ENCODE peak calls at places on chromosomes 5 and 9, in six cellular contexts. Y is H9, R is Caco-2, H is heart left ventricle, V is SK-N-SH, I is mammary epithelial cell. K is an unnamed sample.

GRCh38 chr5:132055808-132056609 is 4.4 kb upstream of the IL3 start:
- DNase-seq in Y (peak; percentile 17), R (peak; percentile 25), H (peak; percentile 24), V (peak; percentile 37), I (no peak), K (peak; percentile 8)

GRCh38 chr5:41087461-41087860 is 16.3 kb upstream of the MROH2B start:
- DNase-seq in Y (no peak), R (no peak), H (no peak), V (no peak), I (no peak), K (no peak)

GRCh38 chr9:105296889-105297288 is 52.4 kb downstream of the SLC44A1 start:
- DNase-seq in Y (no peak), R (peak; percentile 42), H (no peak), V (no peak), I (peak; percentile 96), K (no peak)

GRCh38 chr9:34127035-34127948 is 794 bp upstream of the DCAF12 start:
- DNase-seq in Y (no peak), R (no peak), H (no peak), V (no peak), I (no peak), K (no peak)

GRCh38 chr9:38372685-38373619 is 19.6 kb upstream of the ALDH1B1 start:
- DNase-seq in Y (no peak), R (no peak), H (no peak), V (peak; percentile 86), I (no peak), K (no peak)

GRCh38 chr9:87713278-87713989 is 12.5 kb upstream of the CTSL start:
- DNase-seq in Y (no peak), R (no peak), H (peak; percentile 92), V (no peak), I (peak; percentile 92), K (no peak)

GRCh38 chr5:133818869-133819600 is 149.4 kb downstream of the C5orf15 start:
- DNase-seq in Y (no peak), R (no peak), H (no peak), V (no peak), I (no peak), K (no peak)

GRCh38 chr5:110441035-110441434 is 285.4 kb downstream of the TMEM232 start:
- DNase-seq in Y (peak; percentile 36), R (no peak), H (no peak), V (peak; percentile 17), I (peak; percentile 13), K (no peak)

GRCh38 chr5:98416541-98416940 is 356.9 kb upstream of the RGMB start:
- DNase-seq in Y (no peak), R (no peak), H (no peak), V (no peak), I (peak; percentile 48), K (no peak)

GRCh38 chr9:4344946-4345345 is 45.1 kb upstream of the GLIS3 start:
- DNase-seq in Y (no peak), R (peak; percentile 36), H (no peak), V (no peak), I (peak; percentile 84), K (no peak)

GRCh38 chr9:129310666-129311350 is 132.7 kb upstream of the IER5L start:
- DNase-seq in Y (no peak), R (peak; percentile 5), H (no peak), V (no peak), I (no peak), K (no peak)

GRCh38 chr5:67059747-67060490 is 136.7 kb downstream of the CD180 start:
- DNase-seq in Y (no peak), R (no peak), H (no peak), V (no peak), I (peak; percentile 64), K (no peak)

GRCh38 chr9:110531776-110532175 is 47.8 kb downstream of the SVEP1 start:
- DNase-seq in Y (no peak), R (no peak), H (no peak), V (no peak), I (no peak), K (no peak)

GRCh38 chr5:56415356-56415765 is 182.2 kb upstream of the ANKRD55 start:
- DNase-seq in Y (no peak), R (peak; percentile 90), H (peak; percentile 69), V (no peak), I (no peak), K (no peak)

GRCh38 chr9:114004221-114004716 is 73.8 kb downstream of the AMBP start:
- DNase-seq in Y (peak; percentile 17), R (peak; percentile 12), H (peak; percentile 78), V (no peak), I (no peak), K (no peak)

GRCh38 chr5:97735209-97735608 is 552.2 kb upstream of the RIOK2 start:
- DNase-seq in Y (no peak), R (no peak), H (no peak), V (no peak), I (peak; percentile 95), K (no peak)

GRCh38 chr5:173789031-173789920 is 98.9 kb upstream of the CPEB4 start:
- DNase-seq in Y (no peak), R (no peak), H (no peak), V (no peak), I (peak; percentile 87), K (no peak)

GRCh38 chr9:112494153-112494552 is 7.5 kb downstream of the KIAA1958 start:
- DNase-seq in Y (no peak), R (no peak), H (no peak), V (no peak), I (no peak), K (no peak)

GRCh38 chr5:62326302-62326701 is 20.3 kb downstream of the KIF2A start:
- DNase-seq in Y (no peak), R (no peak), H (no peak), V (no peak), I (no peak), K (no peak)

GRCh38 chr9:114989600-114990410 is 59.4 kb upstream of the TNFSF8 start:
- DNase-seq in Y (no peak), R (no peak), H (no peak), V (no peak), I (no peak), K (no peak)

GRCh38 chr5:113663879-113664278 is 150.4 kb downstream of the YTHDC2 start:
- DNase-seq in Y (peak; percentile 78), R (peak; percentile 42), H (no peak), V (peak; percentile 15), I (peak; percentile 39), K (peak; percentile 12)
- TF ChIP-seq CTCF in Y (peak; percentile 77), R (peak; percentile 65), H (peak; percentile 37), V (peak; percentile 60), I (peak; percentile 24), K (peak; percentile 47)

GRCh38 chr5:180719781-180720180 is 20.1 kb downstream of the OR2Y1 start:
- DNase-seq in Y (no peak), R (no peak), H (no peak), V (no peak), I (no peak), K (no peak)
- TF ChIP-seq CTCF in Y (no peak), R (no peak), H (no peak), V (no peak), I (no peak), K (no peak)

DNA sequence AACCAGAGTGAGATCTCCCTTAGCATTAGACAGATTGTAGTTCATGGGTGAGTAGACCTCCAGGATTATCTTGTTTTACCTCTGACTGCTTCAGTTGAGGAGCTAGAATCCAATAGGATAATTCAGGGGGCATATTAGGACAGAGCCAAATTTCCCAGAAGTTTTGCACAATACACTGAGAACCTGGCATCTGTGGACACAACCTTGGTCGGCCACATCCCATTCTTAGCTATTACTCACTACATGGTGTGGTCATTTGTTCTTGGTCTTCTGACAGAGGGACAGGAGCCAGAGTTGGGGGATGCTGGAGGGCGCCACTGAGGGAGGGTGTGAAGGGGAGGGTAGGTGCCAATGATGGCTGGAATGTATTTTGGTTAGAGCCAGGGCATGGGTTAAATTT is 66.6 kb downstream of the NPR3 start:
- DNase-seq in Y (no peak), R (no peak), H (no peak), V (no peak), I (no peak), K (no peak)
- TF ChIP-seq CTCF in Y (no peak), R (no peak), H (no peak), V (no peak), I (no peak), K (no peak)

GRCh38 chr5:115601709-115602584 is at the start of gene TICAM2:
- DNase-seq in Y (peak; percentile 67), R (peak; percentile 37), H (peak; percentile 78), V (peak; percentile 40), I (peak; percentile 34), K (peak; percentile 46)

GRCh38 chr5:115600771-115601170 is 1.5 kb downstream of the TICAM2 start:
- DNase-seq in Y (no peak), R (no peak), H (no peak), V (no peak), I (no peak), K (no peak)

GRCh38 chr5:115605436-115605835 is 3.2 kb upstream of the TICAM2 start:
- DNase-seq in Y (no peak), R (no peak), H (no peak), V (no peak), I (no peak), K (no peak)

GRCh38 chr5:115599924-115600323 is 2.4 kb downstream of the TICAM2 start:
- DNase-seq in Y (no peak), R (no peak), H (no peak), V (no peak), I (no peak), K (no peak)

GRCh38 chr5:115602585-115603125 is 376 bp upstream of the TICAM2 start:
- DNase-seq in Y (no peak), R (no peak), H (no peak), V (no peak), I (no peak), K (no peak)
- TF ChIP-seq CTCF in Y (no peak), R (no peak), H (no peak), V (no peak), I (no peak), K (no peak)

GRCh38 chr9:79911724-79912123 is 340.0 kb downstream of the TLE4 start:
- DNase-seq in Y (no peak), R (no peak), H (no peak), V (no peak), I (no peak), K (no peak)
- TF ChIP-seq CTCF in Y (no peak), R (no peak), H (no peak), V (no peak), I (no peak), K (no peak)

DNA sequence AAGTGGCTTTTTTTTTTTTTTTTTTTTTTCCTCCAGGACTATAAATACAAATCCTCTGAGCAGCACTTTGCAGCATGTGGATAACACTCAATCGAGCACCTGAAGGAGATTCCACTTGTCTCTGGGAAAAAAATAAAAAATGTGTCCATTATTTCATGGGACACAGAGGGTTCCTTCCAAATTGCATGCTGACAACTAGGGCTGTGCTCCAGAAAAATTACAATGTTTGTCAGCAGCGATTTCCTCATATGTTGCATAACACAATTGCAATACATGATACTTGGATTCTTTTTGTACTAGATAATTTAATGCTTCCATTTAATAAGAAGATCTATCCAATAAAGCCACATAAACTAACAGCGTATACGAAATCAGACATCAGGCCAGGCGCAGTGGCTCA is 84.4 kb downstream of the CDH18 start:
- DNase-seq in Y (no peak), R (no peak), H (no peak), V (no peak), I (no peak), K (no peak)
- TF ChIP-seq CTCF in Y (no peak), R (no peak), H (no peak), V (no peak), I (no peak), K (no peak)